ENCODE peak calls at places on chromosome 22, in five cellular contexts. U, P, L, Q and E are unnamed samples.

GRCh38 chr22:18154821-18155390 is 4.9 kb downstream of the USP18 start:
- DNase-seq in U (no peak), P (peak; percentile 12), L (no peak), Q (no peak), E (no peak)

GRCh38 chr22:29216873-29217666 is 11.4 kb downstream of the EMID1 start:
- DNase-seq in U (no peak), P (peak; percentile 17), L (peak; percentile 15), Q (no peak), E (peak; percentile 28)

GRCh38 chr22:20214853-20215252 is 53.3 kb downstream of the RTN4R start:
- DNase-seq in U (no peak), P (no peak), L (no peak), Q (no peak), E (no peak)

GRCh38 chr22:38460367-38460952 is 5.5 kb upstream of the KCNJ4 start:
- DNase-seq in U (no peak), P (no peak), L (no peak), Q (no peak), E (no peak)

GRCh38 chr22:20531404-20532181 is 24.2 kb downstream of the MED15 start:
- DNase-seq in U (no peak), P (peak; percentile 95), L (peak; percentile 87), Q (no peak), E (peak; percentile 95)

GRCh38 chr22:37229805-37230672 is 14.0 kb downstream of the RAC2 start:
- DNase-seq in U (no peak), P (peak; percentile 74), L (no peak), Q (no peak), E (peak; percentile 53)

GRCh38 chr22:26406118-26406517 is 22.9 kb upstream of the ASPHD2 start:
- DNase-seq in U (no peak), P (peak; percentile 65), L (peak; percentile 14), Q (no peak), E (no peak)

GRCh38 chr22:37176464-37177061 is 11.5 kb downstream of the C1QTNF6 start:
- DNase-seq in U (no peak), P (peak; percentile 83), L (no peak), Q (peak; percentile 69), E (peak; percentile 75)

GRCh38 chr22:39429186-39429585 is 27.6 kb upstream of the MGAT3 start:
- DNase-seq in U (no peak), P (no peak), L (no peak), Q (no peak), E (no peak)

GRCh38 chr22:43855431-43855830 is 6.9 kb downstream of the SULT4A1 start:
- DNase-seq in U (no peak), P (no peak), L (no peak), Q (no peak), E (peak; percentile 59)

GRCh38 chr22:50245214-50246072 is 620 bp upstream of the TUBGCP6 start:
- DNase-seq in U (no peak), P (no peak), L (no peak), Q (no peak), E (no peak)

GRCh38 chr22:39236321-39237275 is 8.2 kb downstream of the PDGFB start:
- DNase-seq in U (no peak), P (no peak), L (no peak), Q (peak; percentile 40), E (no peak)

GRCh38 chr22:46366801-46367706 is 31.5 kb downstream of the TRMU start:
- DNase-seq in U (no peak), P (no peak), L (no peak), Q (no peak), E (no peak)

GRCh38 chr22:36946436-36947158 is 33.2 kb downstream of the CSF2RB start:
- DNase-seq in U (no peak), P (peak; percentile 52), L (no peak), Q (no peak), E (no peak)

GRCh38 chr22:28021998-28022660 is 103.1 kb upstream of the PITPNB start:
- DNase-seq in U (no peak), P (no peak), L (no peak), Q (no peak), E (no peak)

GRCh38 chr22:22513619-22514018 is 5.1 kb upstream of the ZNF280B start:
- DNase-seq in U (no peak), P (no peak), L (no peak), Q (no peak), E (no peak)

GRCh38 chr22:36532466-36532865 is 3.5 kb upstream of the EIF3D start:
- DNase-seq in U (no peak), P (no peak), L (no peak), Q (no peak), E (no peak)

GRCh38 chr22:26949193-26949592 is 291.8 kb downstream of the MIAT start:
- DNase-seq in U (peak; percentile 11), P (peak; percentile 26), L (no peak), Q (no peak), E (no peak)

GRCh38 chr22:27656970-27657369 is 144.6 kb downstream of the MN1 start:
- DNase-seq in U (no peak), P (no peak), L (no peak), Q (no peak), E (no peak)

GRCh38 chr22:20316844-20317401 is 2.9 kb downstream of the DGCR6L start:
- DNase-seq in U (no peak), P (no peak), L (no peak), Q (no peak), E (no peak)

GRCh38 chr22:45696227-45696626 is 24.6 kb downstream of the ATXN10 start:
- DNase-seq in U (no peak), P (no peak), L (no peak), Q (no peak), E (no peak)

GRCh38 chr22:44461083-44461375 is 37.0 kb downstream of the RTL6 start:
- DNase-seq in U (no peak), P (no peak), L (no peak), Q (no peak), E (no peak)

GRCh38 chr22:27474112-27474571 is 327.4 kb downstream of the MN1 start:
- DNase-seq in U (no peak), P (peak; percentile 80), L (no peak), Q (no peak), E (no peak)

GRCh38 chr22:43862074-43862881 is at the start of gene SULT4A1:
- DNase-seq in U (peak; percentile 43), P (peak; percentile 36), L (no peak), Q (no peak), E (peak; percentile 76)

GRCh38 chr22:47449508-47450270 is 687.2 kb downstream of the TBC1D22A start:
- DNase-seq in U (no peak), P (no peak), L (no peak), Q (no peak), E (no peak)

GRCh38 chr22:47448231-47449035 is 686.0 kb downstream of the TBC1D22A start:
- DNase-seq in U (no peak), P (no peak), L (no peak), Q (no peak), E (no peak)

GRCh38 chr22:47453049-47453448 is 690.6 kb downstream of the TBC1D22A start:
- DNase-seq in U (no peak), P (no peak), L (no peak), Q (no peak), E (no peak)

GRCh38 chr22:47450876-47451475 is 688.5 kb downstream of the TBC1D22A start:
- DNase-seq in U (no peak), P (no peak), L (no peak), Q (no peak), E (no peak)

DNA sequence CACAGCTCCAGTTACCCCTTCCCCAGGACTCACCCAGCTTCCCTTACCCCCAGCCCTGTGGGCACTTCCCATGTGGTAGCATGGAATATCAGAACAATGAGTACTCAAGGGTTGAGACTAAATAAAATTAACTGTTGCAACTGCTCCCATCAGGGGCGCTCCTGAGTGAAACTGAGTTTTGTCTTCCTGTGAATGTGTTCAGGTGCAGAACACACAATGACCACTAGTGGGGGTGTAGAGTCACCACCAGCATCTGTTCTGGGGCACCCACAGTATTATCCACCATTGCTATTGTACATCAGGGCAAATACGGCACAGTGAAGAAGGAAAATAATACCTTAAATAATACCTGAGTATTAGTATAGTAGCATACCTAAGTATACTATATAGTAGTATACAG is 689.7 kb downstream of the TBC1D22A start:
- DNase-seq in U (no peak), P (no peak), L (peak; percentile 38), Q (no peak), E (no peak)
- TF ChIP-seq CTCF in U (peak; percentile 20), P (no peak), L (no peak), Q (no peak), E (peak; percentile 16)

DNA sequence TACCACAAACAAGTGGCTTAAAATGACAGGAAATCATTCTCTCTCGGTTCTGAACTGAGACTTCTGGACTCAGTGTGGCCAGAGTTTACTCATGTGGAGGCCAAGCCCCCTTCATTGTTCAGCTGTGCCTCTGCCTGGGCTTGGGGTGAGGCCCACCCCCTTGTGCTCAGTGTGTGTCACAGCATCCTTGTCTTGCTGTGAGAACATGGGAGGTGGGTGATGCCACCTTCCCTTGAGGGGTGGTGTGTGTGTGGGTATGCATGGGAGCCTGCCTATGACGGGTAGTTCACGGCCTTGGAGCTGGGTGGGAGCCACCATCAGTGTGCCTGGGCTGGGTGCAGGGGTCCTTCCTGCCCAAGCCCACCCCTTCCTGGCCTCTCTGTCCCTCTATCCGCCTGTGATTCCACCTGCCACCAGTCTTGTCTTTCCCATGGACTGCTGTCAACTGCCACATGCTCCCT is 101.7 kb downstream of the MORC2 start:
- DNase-seq in U (no peak), P (no peak), L (peak; percentile 22), Q (no peak), E (no peak)
- TF ChIP-seq CTCF in U (peak; percentile 26), P (no peak), L (no peak), Q (no peak), E (peak; percentile 23)

DNA sequence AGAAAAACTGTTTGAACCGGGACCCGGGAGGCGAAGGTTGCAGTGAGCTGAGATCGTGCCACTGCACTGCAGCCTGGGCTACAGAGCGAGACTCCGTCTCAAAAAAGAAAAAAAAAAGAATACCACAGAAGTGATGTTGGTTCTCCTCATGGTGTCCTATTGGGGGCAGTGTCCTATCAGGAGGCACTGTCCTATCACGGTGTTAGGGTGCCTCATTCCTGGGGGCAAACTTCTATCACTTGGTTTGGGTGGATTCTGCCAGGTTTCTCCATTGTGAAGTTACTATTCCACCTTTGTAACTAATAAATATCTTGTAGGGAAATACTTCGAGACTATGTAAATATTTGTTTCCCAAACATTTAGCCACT is 19.6 kb downstream of the PRR14L start:
- DNase-seq in U (no peak), P (no peak), L (no peak), Q (no peak), E (no peak)
- TF ChIP-seq CTCF in U (peak; percentile 34), P (no peak), L (no peak), Q (no peak), E (peak; percentile 40)

GRCh38 chr22:17093081-17093480 is 8.3 kb downstream of the IL17RA start:
- DNase-seq in U (no peak), P (no peak), L (no peak), Q (no peak), E (no peak)

GRCh38 chr22:17096095-17096494 is 11.3 kb downstream of the IL17RA start:
- DNase-seq in U (no peak), P (no peak), L (no peak), Q (no peak), E (no peak)

GRCh38 chr22:17097701-17098100 is 12.9 kb downstream of the IL17RA start:
- DNase-seq in U (no peak), P (no peak), L (no peak), Q (no peak), E (no peak)

GRCh38 chr22:17097062-17097461 is 12.3 kb downstream of the IL17RA start:
- DNase-seq in U (no peak), P (no peak), L (no peak), Q (no peak), E (no peak)

DNA sequence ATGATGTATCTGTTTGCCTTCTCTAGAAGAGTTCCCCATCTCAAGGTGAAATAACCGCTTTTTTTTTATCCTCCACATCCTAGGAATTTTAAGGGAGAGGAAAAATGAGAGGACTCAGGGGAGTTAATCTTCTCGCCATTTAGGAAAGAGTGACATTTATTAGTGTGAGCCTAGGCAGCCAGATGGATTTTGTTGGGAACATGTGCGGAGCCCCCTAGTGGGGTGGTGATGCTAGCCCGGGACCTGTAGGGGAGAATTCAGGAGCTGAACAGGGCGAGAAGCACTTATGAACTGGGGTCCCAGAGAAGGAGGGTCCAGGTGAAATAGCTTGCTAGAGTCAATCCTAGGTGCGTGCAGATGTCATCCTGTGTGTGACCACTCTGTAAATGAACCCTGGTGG is 10.7 kb downstream of the IL17RA start:
- DNase-seq in U (no peak), P (no peak), L (no peak), Q (no peak), E (no peak)
- TF ChIP-seq CTCF in U (peak; percentile 45), P (peak; percentile 21), L (no peak), Q (no peak), E (peak; percentile 47)